ENCODE peak calls at places on chromosomes 16 and 17, in seven cellular contexts. V, L, H, A, I, U and F are unnamed samples.

GRCh38 chr16:3646348-3646920 is 8.1 kb upstream of the DNASE1 start:
- DNase-seq in I (no peak), A (peak; percentile 52), H (no peak), V (no peak), L (no peak), U (no peak), F (no peak)

GRCh38 chr17:1058423-1059130 is 61.6 kb downstream of the TIMM22 start:
- DNase-seq in I (no peak), U (no peak), L (no peak), A (peak; percentile 65), V (no peak), H (no peak), F (peak; percentile 66)

GRCh38 chr17:44865231-44865660 is 17.6 kb downstream of the HIGD1B start:
- DNase-seq in A (peak; percentile 75), U (peak; percentile 43), I (peak; percentile 71), V (no peak), H (peak; percentile 28), L (peak; percentile 64), F (peak; percentile 73)

GRCh38 chr17:8072727-8073461 is 14.6 kb downstream of the ALOX12B start:
- DNase-seq in V (no peak), I (no peak), A (no peak), H (no peak), U (no peak), L (no peak), F (no peak)

GRCh38 chr17:40779181-40779909 is 3.0 kb downstream of the KRT27 start:
- DNase-seq in A (peak; percentile 35), H (no peak), L (no peak), V (no peak), I (no peak), U (peak; percentile 71), F (peak; percentile 17)

GRCh38 chr17:15971882-15972281 is 27.0 kb downstream of the ADORA2B start:
- DNase-seq in A (no peak), U (no peak), V (no peak), H (no peak), I (no peak), L (no peak), F (no peak)

GRCh38 chr17:53722407-53722806 is 100.3 kb upstream of the KIF2B start:
- DNase-seq in U (no peak), L (peak; percentile 0), A (peak; percentile 86), V (no peak), H (peak; percentile 98), I (no peak), F (no peak)

GRCh38 chr17:57485566-57485865 is 229.2 kb downstream of the MSI2 start:
- DNase-seq in I (no peak), U (no peak), L (no peak), H (no peak), A (no peak), V (no peak), F (no peak)

GRCh38 chr17:77478281-77478680 is 337.5 kb downstream of the SEC14L1 start:
- DNase-seq in V (no peak), U (no peak), A (no peak), H (no peak), I (no peak), L (no peak), F (peak; percentile 7)

GRCh38 chr16:11361043-11361442 is 15.8 kb downstream of the RMI2 start:
- DNase-seq in U (peak; percentile 1), H (no peak), V (no peak), L (no peak), A (no peak), I (no peak), F (no peak)

GRCh38 chr17:7790150-7790549 is 43.9 kb upstream of the KDM6B start:
- DNase-seq in H (no peak), V (no peak), L (no peak), U (no peak), I (no peak), A (no peak), F (no peak)

GRCh38 chr16:58196898-58197313 is 1.0 kb downstream of the CSNK2A2 start:
- DNase-seq in V (no peak), I (no peak), U (no peak), H (no peak), A (peak; percentile 38), L (peak; percentile 3), F (no peak)

GRCh38 chr17:62597920-62598319 is 29.6 kb upstream of the MRC2 start:
- DNase-seq in A (peak; percentile 29), I (no peak), V (no peak), H (no peak), U (no peak), L (peak; percentile 87), F (no peak)

GRCh38 chr17:66549731-66550207 is 247.4 kb downstream of the PRKCA start:
- DNase-seq in V (no peak), I (no peak), L (peak; percentile 65), U (no peak), A (peak; percentile 27), H (peak; percentile 85), F (no peak)